ENCODE peak calls at places on chromosome 3, in ten cellular contexts. Q is Calu3; D is NCI-H2171 treated with DMSO at 0.1 percent for 48 hours; B is GM12864; S is HFF-Myc; J is stimulated activated CD8-positive, alpha-beta memory T cell treated with anti-CD3 and anti-CD28 coated beads, Interleukin-2, amount 100 ng/mL, for 48 hours; E is HEK293T; M is HCEC 1CT; O is lung microvascular endothelial cell; X is amniotic stem cell. F is an unnamed sample.

GRCh38 chr3:64152100-64152499 is 73.2 kb downstream of the PRICKLE2 start:
- DNase-seq in Q (no peak), D (no peak), B (no peak), S (no peak), J (no peak), E (no peak), M (peak; percentile 66), O (no peak), X (no peak), F (peak; percentile 70)

GRCh38 chr3:181915556-181915955 is 203.8 kb downstream of the SOX2 start:
- DNase-seq in Q (no peak), D (no peak), B (no peak), S (no peak), J (no peak), E (no peak), M (no peak), O (no peak), X (no peak), F (no peak)

GRCh38 chr3:152139651-152140050 is 129.1 kb upstream of the MBNL1 start:
- DNase-seq in Q (no peak), D (no peak), B (no peak), S (no peak), J (no peak), E (no peak), M (no peak), O (no peak), X (no peak), F (no peak)

GRCh38 chr3:61669203-61669602 is 107.8 kb downstream of the PTPRG start:
- DNase-seq in Q (no peak), D (no peak), B (no peak), S (no peak), J (no peak), E (no peak), M (no peak), O (no peak), X (no peak), F (no peak)

GRCh38 chr3:101913173-101913572 is 63.9 kb downstream of the NFKBIZ start:
- DNase-seq in Q (no peak), D (no peak), B (no peak), S (no peak), J (no peak), E (no peak), M (no peak), O (no peak), X (no peak), F (no peak)

GRCh38 chr3:172516318-172517214 is 6.7 kb downstream of the TNFSF10 start:
- DNase-seq in Q (peak; percentile 60), D (no peak), B (no peak), S (no peak), J (no peak), E (no peak), M (peak; percentile 61), O (peak; percentile 72), X (no peak), F (peak; percentile 58)

GRCh38 chr3:185711255-185711870 is 113.5 kb downstream of the IGF2BP2 start:
- DNase-seq in Q (no peak), D (no peak), B (no peak), S (no peak), J (no peak), E (no peak), M (peak; percentile 29), O (no peak), X (no peak), F (peak; percentile 37)

GRCh38 chr3:157794771-157795170 is 291.6 kb upstream of the VEPH1 start:
- DNase-seq in Q (no peak), D (no peak), B (no peak), S (peak; percentile 50), J (no peak), E (no peak), M (peak; percentile 70), O (no peak), X (peak; percentile 49), F (peak; percentile 64)

GRCh38 chr3:52032702-52033408 is 23.5 kb downstream of the DUSP7 start:
- DNase-seq in Q (no peak), D (no peak), B (no peak), S (no peak), J (no peak), E (no peak), M (no peak), O (no peak), X (no peak), F (no peak)

GRCh38 chr3:171385086-171385485 is 75.1 kb downstream of the TNIK start:
- DNase-seq in Q (no peak), D (no peak), B (no peak), S (no peak), J (no peak), E (no peak), M (no peak), O (no peak), X (no peak), F (no peak)

GRCh38 chr3:9912294-9912935 is 4.5 kb upstream of the IL17RC start:
- DNase-seq in Q (no peak), D (no peak), B (no peak), S (no peak), J (no peak), E (no peak), M (peak; percentile 68), O (no peak), X (no peak), F (peak; percentile 65)

GRCh38 chr3:22371592-22372291 is 620.7 kb upstream of the ZNF385D start:
- DNase-seq in Q (no peak), D (no peak), B (no peak), S (no peak), J (no peak), E (no peak), M (no peak), O (no peak), X (no peak), F (no peak)

GRCh38 chr3:147354621-147355020 is 51.7 kb downstream of the ZIC4 start:
- DNase-seq in Q (peak; percentile 25), D (no peak), B (no peak), S (no peak), J (no peak), E (no peak), M (no peak), O (no peak), X (no peak), F (no peak)

GRCh38 chr3:176867681-176868663 is 329.3 kb downstream of the TBL1XR1 start:
- DNase-seq in Q (peak; percentile 57), D (peak; percentile 91), B (no peak), S (no peak), J (no peak), E (no peak), M (no peak), O (no peak), X (no peak), F (no peak)

GRCh38 chr3:40387001-40387894 is at the start of gene ENTPD3:
- DNase-seq in Q (peak; percentile 61), D (no peak), B (no peak), S (no peak), J (peak; percentile 27), E (no peak), M (no peak), O (peak; percentile 2), X (no peak), F (no peak)

GRCh38 chr3:185207931-185208746 is 45.7 kb downstream of the EHHADH start:
- DNase-seq in Q (no peak), D (no peak), B (peak; percentile 85), S (no peak), J (no peak), E (no peak), M (peak; percentile 93), O (no peak), X (no peak), F (peak; percentile 45)

GRCh38 chr3:146536681-146537080 is 7.7 kb downstream of the PLSCR1 start:
- DNase-seq in Q (no peak), D (no peak), B (no peak), S (no peak), J (no peak), E (no peak), M (no peak), O (peak; percentile 22), X (no peak), F (no peak)

GRCh38 chr3:16936656-16937055 is 51.9 kb downstream of the PLCL2 start:
- DNase-seq in Q (no peak), D (no peak), B (no peak), S (no peak), J (no peak), E (no peak), M (no peak), O (no peak), X (no peak), F (no peak)

GRCh38 chr3:25592510-25592968 is 72.2 kb downstream of the TOP2B start:
- DNase-seq in Q (peak; percentile 71), D (peak; percentile 40), B (no peak), S (no peak), J (no peak), E (peak; percentile 22), M (peak; percentile 83), O (no peak), X (peak; percentile 84), F (peak; percentile 87)

GRCh38 chr3:182000454-182000853 is 288.7 kb downstream of the SOX2 start:
- DNase-seq in Q (no peak), D (no peak), B (no peak), S (no peak), J (no peak), E (no peak), M (no peak), O (no peak), X (no peak), F (no peak)